ENCODE peak calls at places on chromosomes 16 and 17, in four cellular contexts. C, V, W and Y are unnamed samples. For H3K36me3, the result is how much of the 10 kb centered on the place peaks cover.

GRCh38 chr16:24929409-24929808 is 83.6 kb downstream of the SLC5A11 start:
- DNase-seq in C (no peak), V (no peak), W (no peak), Y (no peak)

GRCh38 chr17:12664894-12665262 is 812 bp upstream of the MYOCD start:
- DNase-seq in V (no peak), C (no peak), W (no peak), Y (no peak)

GRCh38 chr16:68969338-68969737 is 126.0 kb downstream of the TANGO6 start:
- DNase-seq in V (no peak), W (no peak), C (no peak), Y (no peak)

GRCh38 chr16:67528870-67529638 is 425 bp downstream of the RIPOR1 start:
- DNase-seq in C (no peak), W (no peak), V (peak), Y (peak)

GRCh38 chr16:53235851-53236250 is 181.1 kb downstream of the CHD9 start:
- DNase-seq in V (no peak), W (no peak), C (no peak), Y (no peak)

GRCh38 chr17:9956474-9957131 is 51.5 kb upstream of the RCVRN start:
- DNase-seq in V (no peak), C (no peak), W (no peak), Y (no peak)

GRCh38 chr16:65202461-65202860 is 80.6 kb upstream of the CDH11 start:
- DNase-seq in W (no peak), C (no peak), V (no peak), Y (no peak)

GRCh38 chr17:4974064-4974670 is 6.5 kb upstream of the SPAG7 start:
- DNase-seq in W (no peak), C (no peak), V (no peak), Y (no peak)

GRCh38 chr17:12765544-12765943 is 23.8 kb upstream of the ARHGAP44 start:
- DNase-seq in V (no peak), W (peak), C (no peak), Y (peak)

GRCh38 chr17:59427425-59427921 is 96.0 kb downstream of the YPEL2 start:
- DNase-seq in W (peak), C (no peak), V (no peak), Y (peak)

GRCh38 chr16:20906225-20906870 is 5.8 kb downstream of the LYRM1 start:
- DNase-seq in C (no peak), W (peak), V (no peak), Y (peak)

GRCh38 chr16:27475561-27475960 is 73.6 kb downstream of the IL21R start:
- DNase-seq in V (no peak), W (peak), C (no peak), Y (peak)

GRCh38 chr17:10879110-10879509 is 41.2 kb upstream of the PIRT start:
- DNase-seq in W (no peak), C (no peak), V (no peak), Y (no peak)

GRCh38 chr17:74430706-74431567 is 951 bp upstream of the GPRC5C start:
- DNase-seq in V (peak), W (peak), C (peak), Y (peak)

GRCh38 chr16:65828296-65828695 is 538.2 kb upstream of the CDH5 start:
- DNase-seq in V (no peak), C (no peak), W (no peak), Y (no peak)

GRCh38 chr17:8885968-8886674 is 18.6 kb upstream of the PIK3R6 start:
- DNase-seq in C (no peak), W (no peak), V (no peak), Y (no peak)

GRCh38 chr17:77425791-77426641 is 285.2 kb downstream of the SEC14L1 start:
- DNase-seq in W (peak), V (no peak), C (no peak), Y (peak)

GRCh38 chr16:47465919-47466630 is 4.9 kb downstream of the PHKB start:
- DNase-seq in V (no peak), W (no peak), C (no peak), Y (no peak)

GRCh38 chr16:80526418-80527061 is 14.3 kb upstream of the DYNLRB2 start:
- DNase-seq in W (peak), V (no peak), C (no peak), Y (peak)

GRCh38 chr17:28045304-28045703 is 2.8 kb downstream of the NLK start:
- DNase-seq in W (no peak), V (no peak), C (no peak), Y (no peak)

GRCh38 chr16:80202831-80203230 is 338.0 kb upstream of the DYNLRB2 start:
- DNase-seq in V (no peak), C (no peak), W (no peak), Y (peak)

GRCh38 chr17:74979408-74980146 is 7.0 kb upstream of the HID1 start:
- DNase-seq in V (no peak), W (no peak), C (no peak), Y (no peak)

GRCh38 chr16:4370151-4370550 is 1.5 kb upstream of the VASN start:
- DNase-seq in V (no peak), C (no peak), W (no peak), Y (no peak)

GRCh38 chr16:84451781-84452180 is 52.7 kb downstream of the MEAK7 start:
- DNase-seq in C (peak), V (peak), W (no peak), Y (no peak)

GRCh38 chr17:41678411-41678906 is 10.2 kb upstream of the EIF1 start:
- DNase-seq in W (no peak), V (no peak), C (no peak), Y (peak)

GRCh38 chr16:1530883-1531637 is 2.4 kb upstream of the TMEM204 start:
- DNase-seq in W (no peak), V (no peak), C (no peak), Y (no peak)

GRCh38 chr16:31409433-31409832 is 16.3 kb downstream of the ITGAD start:
- DNase-seq in V (no peak), C (no peak), W (no peak), Y (peak)

DNA sequence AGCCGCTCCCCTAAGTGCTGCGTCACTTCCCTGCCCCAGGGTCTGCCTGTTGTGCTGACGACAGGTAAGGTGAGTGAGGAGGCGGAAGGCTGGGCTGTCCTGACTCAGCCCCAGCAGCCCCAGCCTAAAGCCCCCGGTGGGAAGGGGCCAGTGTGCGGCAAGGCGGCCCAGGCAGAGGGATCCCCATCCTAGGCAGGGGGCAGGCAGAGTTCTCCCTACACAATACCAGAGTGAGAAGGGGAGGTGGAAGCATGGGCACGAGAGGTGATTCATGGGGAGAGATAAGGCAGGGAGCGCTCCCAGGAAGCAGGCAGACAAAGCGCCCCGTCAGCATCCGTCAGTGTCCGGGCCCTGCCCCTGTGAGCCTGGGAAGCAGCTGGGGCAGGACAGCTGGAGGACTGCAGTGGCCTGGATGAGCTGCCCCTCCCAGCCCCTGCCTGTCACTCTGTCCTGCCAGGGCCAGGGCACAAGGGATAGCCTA is 4.0 kb downstream of the FAM83G start:
- DNase-seq in C (no peak), V (no peak), W (peak), Y (peak)
- H3K36me3 ChIP-seq in C (under half), V (under half), W (under half), Y (under half)

GRCh38 chr17:31366088-31366487 is 25.4 kb upstream of the RAB11FIP4 start:
- DNase-seq in W (no peak), C (no peak), V (no peak), Y (no peak)

GRCh38 chr17:31371511-31372097 is 19.9 kb upstream of the RAB11FIP4 start:
- DNase-seq in W (peak), V (no peak), C (no peak), Y (no peak)

GRCh38 chr17:31374083-31374447 is 17.4 kb upstream of the RAB11FIP4 start:
- DNase-seq in V (no peak), W (no peak), C (no peak), Y (no peak)

GRCh38 chr17:31373150-31374082 is 18.1 kb upstream of the RAB11FIP4 start:
- DNase-seq in W (peak), V (no peak), C (no peak), Y (peak)

GRCh38 chr17:31369266-31369665 is 22.2 kb upstream of the RAB11FIP4 start:
- DNase-seq in W (peak), C (no peak), V (no peak), Y (no peak)
- H3K4me3 ChIP-seq in W (no peak), C (no peak), V (no peak), Y (no peak)

GRCh38 chr17:29263916-29264315 is 17.3 kb downstream of the CRYBA1 start:
- DNase-seq in C (no peak), V (no peak), W (no peak), Y (no peak)
- H3K36me3 ChIP-seq in C (under half), V (half or more), W (half or more), Y (under half)

GRCh38 chr16:3003582-3004270 is 9.0 kb upstream of the CLDN9 start:
- DNase-seq in W (peak), V (peak), C (peak), Y (peak)
- H3K4me3 ChIP-seq in W (no peak), V (no peak), C (peak), Y (no peak)